ENCODE peak calls at places on chromosomes 11 and 22, in eight cellular contexts. S, T, I, Y, U, D, B and E are unnamed samples.

GRCh38 chr11:2930705-2931415 is 1.6 kb upstream of the PHLDA2 start:
- DNase-seq in I (peak), U (peak), S (peak), Y (no peak), D (no peak), B (peak), T (peak), E (peak)

GRCh38 chr11:86941871-86942208 is 13.4 kb downstream of the FZD4 start:
- DNase-seq in D (no peak), Y (no peak), T (no peak), S (no peak), I (no peak), U (no peak), B (no peak), E (no peak)

GRCh38 chr11:72758304-72758689 is 6.1 kb upstream of the ARAP1 start:
- DNase-seq in B (no peak), I (no peak), Y (no peak), T (peak), S (no peak), D (no peak), U (no peak), E (no peak)

GRCh38 chr11:44955019-44955738 is 4.5 kb upstream of the TP53I11 start:
- DNase-seq in B (no peak), T (peak), Y (peak), I (peak), U (no peak), D (no peak), S (peak), E (no peak)

GRCh38 chr11:114619659-114620173 is 24.1 kb upstream of the NXPE4 start:
- DNase-seq in T (no peak), U (no peak), I (no peak), Y (no peak), S (no peak), D (no peak), B (no peak), E (no peak)

GRCh38 chr11:77619576-77620198 is 17.9 kb downstream of the CLNS1A start:
- DNase-seq in U (peak), B (no peak), I (peak), T (peak), S (no peak), Y (no peak), D (no peak), E (no peak)

GRCh38 chr11:23723861-23724260 is 773.0 kb upstream of the LUZP2 start:
- DNase-seq in S (no peak), Y (no peak), U (no peak), T (no peak), D (no peak), I (no peak), B (no peak), E (no peak)

GRCh38 chr11:118565062-118565461 is 669 bp downstream of the IFT46 start:
- DNase-seq in S (peak), U (no peak), D (no peak), Y (no peak), B (no peak), I (peak), T (peak), E (peak)

GRCh38 chr11:131465746-131466145 is 95.3 kb downstream of the NTM start:
- DNase-seq in B (no peak), T (no peak), Y (no peak), S (no peak), D (no peak), I (no peak), U (no peak), E (no peak)

GRCh38 chr11:66743271-66743968 is 14.4 kb upstream of the SPTBN2 start:
- DNase-seq in D (peak), B (no peak), Y (no peak), I (peak), S (no peak), T (no peak), U (no peak), E (peak)

GRCh38 chr22:37309221-37310074 is 27.1 kb downstream of the CYTH4 start:
- DNase-seq in D (no peak), U (no peak), B (no peak), I (no peak), Y (no peak), S (no peak), T (no peak), E (no peak)

GRCh38 chr22:18028817-18029527 is 4.6 kb upstream of the MICAL3 start:
- DNase-seq in T (no peak), S (no peak), I (no peak), Y (no peak), D (no peak), U (no peak), B (no peak), E (peak)

GRCh38 chr22:47259990-47260389 is 497.5 kb downstream of the TBC1D22A start:
- DNase-seq in S (no peak), U (no peak), B (no peak), Y (no peak), T (peak), D (no peak), I (no peak), E (no peak)

GRCh38 chr11:1078191-1078601 is 3.5 kb downstream of the MUC2 start:
- DNase-seq in Y (no peak), I (no peak), U (no peak), B (peak), T (no peak), S (no peak), D (no peak), E (no peak)

GRCh38 chr11:32435511-32435946 is at the start of gene WT1:
- DNase-seq in D (no peak), B (no peak), Y (no peak), S (peak), T (no peak), U (no peak), I (no peak), E (no peak)

GRCh38 chr11:43845816-43846215 is 34.8 kb upstream of the ALKBH3 start:
- DNase-seq in S (no peak), Y (no peak), I (no peak), U (no peak), T (no peak), D (no peak), B (no peak), E (no peak)

GRCh38 chr11:110972640-110973039 is 260.4 kb upstream of the ARHGAP20 start:
- DNase-seq in D (no peak), I (no peak), T (peak), Y (peak), U (no peak), S (no peak), B (no peak), E (no peak)

GRCh38 chr22:40628354-40629042 is 8.0 kb downstream of the MRTFA start:
- DNase-seq in B (no peak), U (no peak), S (no peak), D (no peak), Y (no peak), I (no peak), T (peak), E (no peak)

GRCh38 chr11:125874556-125875124 is 12.8 kb upstream of the HYLS1 start:
- DNase-seq in Y (peak), S (peak), D (no peak), B (no peak), I (peak), U (peak), T (peak), E (peak)

GRCh38 chr11:11167806-11168205 is 185.2 kb downstream of the CSNK2A3 start:
- DNase-seq in S (no peak), D (no peak), U (no peak), B (no peak), I (no peak), Y (no peak), T (no peak), E (no peak)

GRCh38 chr11:65414776-65415498 is 7.7 kb upstream of the NEAT1 start:
- DNase-seq in Y (no peak), B (peak), D (no peak), U (no peak), T (no peak), S (peak), I (no peak), E (no peak)

DNA sequence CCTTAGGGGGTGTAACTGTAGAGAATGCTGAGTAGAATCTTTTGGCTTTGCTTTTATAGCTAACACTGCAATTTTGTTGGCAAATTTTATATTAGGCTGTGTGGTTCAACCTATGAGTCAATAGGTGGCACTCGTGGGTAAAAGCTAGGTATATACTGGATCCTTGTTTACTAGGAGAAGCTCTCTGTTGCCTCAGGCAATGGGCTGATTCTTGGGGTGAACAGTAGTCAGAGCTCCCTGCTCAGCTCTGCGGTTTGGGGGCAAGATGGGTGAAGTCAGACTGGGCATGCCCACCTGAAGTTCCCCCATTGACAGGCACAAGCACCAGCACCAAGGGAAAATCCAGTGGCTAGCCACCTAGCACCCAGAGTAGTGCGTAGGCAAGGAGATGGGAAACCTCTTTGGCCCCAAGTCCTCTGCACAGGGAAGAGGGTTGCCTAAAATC is 238.7 kb downstream of the FAM181B start:
- DNase-seq in T (no peak), S (no peak), B (no peak), D (no peak), U (no peak), I (no peak), Y (no peak), E (peak)
- TF ChIP-seq CTCF in T (no peak), S (peak), B (no peak), D (no peak), U (no peak), I (no peak), Y (peak), E (peak)

GRCh38 chr11:70762810-70763209 is 364.5 kb downstream of the CTTN start:
- DNase-seq in U (no peak), Y (no peak), D (no peak), I (no peak), S (no peak), T (no peak), B (no peak), E (no peak)

GRCh38 chr11:70763606-70764005 is 365.3 kb downstream of the CTTN start:
- DNase-seq in D (no peak), S (no peak), B (no peak), I (no peak), T (peak), U (no peak), Y (no peak), E (no peak)

GRCh38 chr11:70766901-70767300 is 368.6 kb downstream of the CTTN start:
- DNase-seq in U (no peak), I (no peak), Y (no peak), T (no peak), D (no peak), S (no peak), B (no peak), E (no peak)

GRCh38 chr11:70761906-70762196 is 363.5 kb downstream of the CTTN start:
- DNase-seq in I (no peak), U (no peak), D (no peak), S (no peak), B (no peak), T (no peak), Y (no peak), E (no peak)

GRCh38 chr11:70764356-70764905 is 366.1 kb downstream of the CTTN start:
- DNase-seq in D (no peak), I (no peak), S (no peak), U (no peak), B (no peak), Y (no peak), T (no peak), E (no peak)
- H3K4me3 ChIP-seq in D (no peak), I (no peak), S (no peak), U (no peak), B (no peak), Y (no peak), T (no peak), E (no peak)

GRCh38 chr11:101862410-101863233 is 52.2 kb upstream of the CEP126 start:
- DNase-seq in D (no peak), U (peak), S (no peak), Y (no peak), I (peak), B (no peak), T (peak), E (peak)
- TF ChIP-seq CTCF in D (peak), U (peak), S (peak), Y (peak), I (no peak), B (no peak), T (peak), E (peak)

GRCh38 chr11:34044664-34045485 is 6.7 kb upstream of the CAPRIN1 start:
- DNase-seq in S (no peak), B (no peak), Y (no peak), T (peak), D (peak), I (no peak), U (peak), E (no peak)
- H3K4me3 ChIP-seq in S (no peak), B (no peak), Y (no peak), T (peak), D (peak), I (no peak), U (peak), E (no peak)

GRCh38 chr11:70104419-70104818 is 26.3 kb downstream of the ANO1 start:
- DNase-seq in D (no peak), B (peak), Y (no peak), I (no peak), S (no peak), U (no peak), T (no peak), E (no peak)
- TF ChIP-seq CTCF in D (no peak), B (no peak), Y (no peak), I (no peak), S (no peak), U (no peak), T (no peak), E (no peak)